ENCODE peak calls at places on chromosome 16, in five cellular contexts. R, Z, O, T and M are unnamed samples.

GRCh38 chr16:1474471-1474795 is 395 bp downstream of the CLCN7 start:
- DNase-seq in R (no peak), Z (peak; percentile 70), O (no peak), T (no peak), M (no peak)

GRCh38 chr16:6375471-6376075 is 957.1 kb upstream of the RBFOX1 start:
- DNase-seq in R (no peak), Z (peak; percentile 76), O (no peak), T (no peak), M (no peak)

GRCh38 chr16:59527206-59527997 is 793.3 kb upstream of the GOT2 start:
- DNase-seq in R (no peak), Z (no peak), O (no peak), T (no peak), M (no peak)

GRCh38 chr16:53631236-53631635 is 72.4 kb downstream of the RPGRIP1L start:
- DNase-seq in R (no peak), Z (no peak), O (no peak), T (no peak), M (no peak)

GRCh38 chr16:2082171-2082982 is 34.6 kb downstream of the TSC2 start:
- DNase-seq in R (no peak), Z (no peak), O (no peak), T (no peak), M (no peak)

GRCh38 chr16:5025171-5025632 is 8.5 kb downstream of the NAGPA start:
- DNase-seq in R (no peak), Z (no peak), O (no peak), T (no peak), M (no peak)

GRCh38 chr16:75064403-75065148 is 52.0 kb downstream of the LDHD start:
- DNase-seq in R (peak; percentile 83), Z (no peak), O (no peak), T (no peak), M (peak; percentile 78)

GRCh38 chr16:28839899-28840298 is 6.2 kb downstream of the TUFM start:
- DNase-seq in R (no peak), Z (no peak), O (no peak), T (no peak), M (peak; percentile 23)

GRCh38 chr16:81516478-81517149 is 72.0 kb downstream of the CMIP start:
- DNase-seq in R (no peak), Z (peak; percentile 84), O (no peak), T (no peak), M (no peak)

GRCh38 chr16:57112403-57113041 is 20.1 kb downstream of the CPNE2 start:
- DNase-seq in R (no peak), Z (no peak), O (no peak), T (no peak), M (no peak)

GRCh38 chr16:80997964-80998620 is 8.6 kb downstream of the CMC2 start:
- DNase-seq in R (no peak), Z (no peak), O (no peak), T (no peak), M (peak; percentile 9)

GRCh38 chr16:49277386-49277742 is 4.3 kb downstream of the CBLN1 start:
- DNase-seq in R (no peak), Z (no peak), O (no peak), T (no peak), M (no peak)

GRCh38 chr16:2716948-2717347 is 3.1 kb downstream of the PRSS27 start:
- DNase-seq in R (no peak), Z (no peak), O (no peak), T (no peak), M (no peak)

GRCh38 chr16:15950167-15950854 is 895 bp downstream of the ABCC1 start:
- DNase-seq in R (peak; percentile 40), Z (peak; percentile 68), O (peak; percentile 39), T (no peak), M (no peak)

GRCh38 chr16:69611103-69611640 is 45.4 kb downstream of the NFAT5 start:
- DNase-seq in R (no peak), Z (peak; percentile 26), O (no peak), T (no peak), M (no peak)

GRCh38 chr16:2983706-2984136 is 3.5 kb upstream of the PKMYT1 start:
- DNase-seq in R (peak; percentile 42), Z (peak; percentile 96), O (peak; percentile 88), T (no peak), M (no peak)

GRCh38 chr16:15643453-15644305 is 725 bp upstream of the MARF1 start:
- DNase-seq in R (peak; percentile 84), Z (peak; percentile 65), O (no peak), T (no peak), M (peak; percentile 41)

DNA sequence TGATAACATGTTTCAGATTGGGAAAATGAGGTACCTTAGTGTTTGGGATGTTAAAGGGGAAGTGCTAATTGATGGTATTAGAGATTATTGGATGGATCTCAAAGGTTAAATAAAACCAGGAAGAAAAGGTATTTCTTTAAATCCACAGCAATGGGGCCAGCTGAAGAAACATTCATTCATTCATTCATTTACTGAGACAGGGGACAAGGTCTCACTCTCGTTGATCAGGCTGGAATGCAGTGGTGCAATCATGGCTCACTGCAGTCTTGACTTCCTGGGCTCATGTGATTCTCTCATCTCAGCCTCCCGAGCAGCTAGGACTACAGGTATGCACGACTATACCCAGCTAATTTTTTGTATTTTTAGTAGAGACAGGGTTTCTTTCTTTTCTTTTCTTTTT is 19.8 kb downstream of the EARS2 start:
- DNase-seq in R (peak; percentile 83), Z (no peak), O (no peak), T (no peak), M (no peak)
- TF ChIP-seq REST in R (no peak), Z (no peak), O (no peak), T (no peak), M (no peak)

GRCh38 chr16:17348042-17348783 is 122.5 kb downstream of the XYLT1 start:
- DNase-seq in R (no peak), Z (no peak), O (no peak), T (no peak), M (peak; percentile 73)

GRCh38 chr16:17346441-17346773 is 124.4 kb downstream of the XYLT1 start:
- DNase-seq in R (no peak), Z (no peak), O (no peak), T (no peak), M (no peak)

GRCh38 chr16:17348826-17349225 is 121.9 kb downstream of the XYLT1 start:
- DNase-seq in R (no peak), Z (no peak), O (no peak), T (no peak), M (no peak)

GRCh38 chr16:17346774-17347569 is 123.8 kb downstream of the XYLT1 start:
- DNase-seq in R (no peak), Z (no peak), O (no peak), T (peak; percentile 48), M (no peak)

GRCh38 chr16:17347624-17348023 is 123.1 kb downstream of the XYLT1 start:
- DNase-seq in R (no peak), Z (no peak), O (no peak), T (no peak), M (no peak)
- TF ChIP-seq GABPA in R (no peak), Z (no peak), O (no peak), T (no peak), M (no peak)

DNA sequence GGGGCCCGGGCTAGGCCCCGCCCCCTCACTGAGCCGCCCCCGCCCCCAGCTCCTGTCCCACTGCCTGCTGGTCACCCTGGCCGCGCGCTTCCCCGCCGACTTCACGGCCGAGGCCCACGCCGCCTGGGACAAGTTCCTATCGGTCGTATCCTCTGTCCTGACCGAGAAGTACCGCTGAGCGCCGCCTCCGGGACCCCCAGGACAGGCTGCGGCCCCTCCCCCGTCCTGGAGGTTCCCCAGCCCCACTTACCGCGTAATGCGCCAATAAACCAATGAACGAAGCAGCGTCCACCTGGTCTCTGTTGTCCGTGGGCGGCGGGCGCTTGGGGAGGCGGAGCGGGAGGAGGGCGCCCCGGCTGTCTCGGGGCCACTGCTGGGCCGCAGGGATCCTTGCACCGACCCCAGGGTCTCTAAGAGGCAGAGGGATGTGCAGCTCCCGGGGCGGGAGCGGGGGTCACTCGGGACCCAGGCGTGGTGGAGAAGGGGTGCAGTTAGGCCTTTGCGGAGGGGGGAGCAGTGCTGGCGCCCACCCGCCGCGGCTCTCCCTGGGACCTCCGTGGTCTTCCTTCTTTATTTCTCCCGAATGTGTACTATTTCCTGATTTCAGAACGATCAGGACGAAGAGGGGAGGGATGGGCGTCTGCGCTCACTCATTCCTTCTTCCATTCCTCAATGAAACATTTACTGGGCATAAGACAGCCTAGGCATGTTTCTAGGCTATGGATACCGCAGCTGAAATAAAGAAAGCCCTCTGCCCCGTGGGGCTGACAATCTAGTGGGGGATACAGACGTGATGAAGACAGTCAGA is 2.0 kb downstream of the HBZ start:
- DNase-seq in R (no peak), Z (peak; percentile 82), O (peak; percentile 67), T (no peak), M (no peak)
- TF ChIP-seq REST in R (no peak), Z (no peak), O (no peak), T (no peak), M (no peak)

GRCh38 chr16:46673320-46674013 is 15.5 kb downstream of the VPS35 start:
- DNase-seq in R (peak; percentile 79), Z (peak; percentile 75), O (peak; percentile 78), T (peak; percentile 27), M (peak; percentile 70)
- TF ChIP-seq GABPA in R (no peak), Z (no peak), O (no peak), T (no peak), M (no peak)

DNA sequence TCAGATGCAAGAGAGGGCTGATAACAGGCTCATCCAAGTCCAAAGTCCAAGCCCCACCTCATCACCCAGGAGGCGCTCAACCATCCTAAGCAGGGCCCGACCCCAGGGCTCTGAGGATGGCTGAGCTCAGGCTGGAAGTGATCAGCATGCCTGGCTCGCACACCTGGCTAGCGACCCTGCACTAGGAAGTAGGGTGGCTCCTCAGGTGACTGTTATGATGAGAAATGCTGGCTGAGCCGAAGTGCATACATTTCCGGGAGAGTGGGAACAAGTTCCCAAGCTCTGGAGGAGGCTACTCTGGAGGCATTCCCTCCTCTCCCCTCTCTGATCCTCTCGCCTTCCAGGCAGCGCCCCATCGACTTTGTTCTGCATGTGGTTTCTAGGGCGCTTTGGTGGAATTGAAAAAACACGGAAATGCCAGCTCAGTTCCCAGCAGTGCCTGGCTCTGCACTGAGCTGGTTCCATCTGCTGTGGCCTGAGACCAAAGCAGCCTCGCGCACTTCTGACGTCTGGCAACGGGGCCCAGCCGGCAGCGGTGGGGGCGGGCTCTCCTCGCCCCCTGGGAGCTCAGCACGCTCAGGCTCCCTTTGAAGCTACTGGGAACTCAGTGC is 130.3 kb downstream of the IRF8 start:
- DNase-seq in R (no peak), Z (no peak), O (no peak), T (no peak), M (no peak)
- TF ChIP-seq REST in R (no peak), Z (no peak), O (no peak), T (no peak), M (no peak)

GRCh38 chr16:67594956-67595355 is 32.6 kb downstream of the CTCF start:
- DNase-seq in R (no peak), Z (no peak), O (no peak), T (no peak), M (no peak)
- TF ChIP-seq GABPA in R (no peak), Z (no peak), O (no peak), T (no peak), M (no peak)